ENCODE peak calls at places on chromosomes 11 and 22, in seven cellular contexts. One of them, this sample, is unnamed.

GRCh38 chr22:50529416-50530279 is at the start of gene TYMP:
- DNase-seq in IMR-90: no peak
- DNase-seq in fibroblast of lung: no peak
- DNase-seq in epithelial cell of esophagus: peak
- DNase-seq in right lobe of liver: peak
- DNase-seq in AG09309: no peak
- DNase-seq in foreskin fibroblast: peak
- DNase-seq in this sample: no peak

GRCh38 chr22:27718186-27719032 is 83.1 kb downstream of the MN1 start:
- DNase-seq in AG09309: peak
- DNase-seq in foreskin fibroblast: peak
- DNase-seq in right lobe of liver: no peak
- DNase-seq in epithelial cell of esophagus: peak
- DNase-seq in IMR-90: peak
- DNase-seq in fibroblast of lung: peak
- DNase-seq in this sample: peak

GRCh38 chr11:71080239-71081097 is 171.9 kb downstream of the SHANK2 start:
- DNase-seq in epithelial cell of esophagus: peak
- DNase-seq in AG09309: peak
- DNase-seq in IMR-90: peak
- DNase-seq in fibroblast of lung: peak
- DNase-seq in right lobe of liver: peak
- DNase-seq in foreskin fibroblast: peak
- DNase-seq in this sample: peak

GRCh38 chr11:130611791-130612251 is 163.4 kb downstream of the ADAMTS15 start:
- DNase-seq in foreskin fibroblast: peak
- DNase-seq in IMR-90: peak
- DNase-seq in right lobe of liver: no peak
- DNase-seq in AG09309: no peak
- DNase-seq in fibroblast of lung: peak
- DNase-seq in epithelial cell of esophagus: peak
- DNase-seq in this sample: peak

GRCh38 chr11:22634897-22635629 is 9.4 kb upstream of the FANCF start:
- DNase-seq in fibroblast of lung: peak
- DNase-seq in foreskin fibroblast: peak
- DNase-seq in epithelial cell of esophagus: peak
- DNase-seq in right lobe of liver: peak
- DNase-seq in AG09309: no peak
- DNase-seq in IMR-90: peak
- DNase-seq in this sample: peak

GRCh38 chr11:95231881-95232605 is 1.0 kb upstream of the SESN3 start:
- DNase-seq in IMR-90: no peak
- DNase-seq in AG09309: no peak
- DNase-seq in right lobe of liver: peak
- DNase-seq in epithelial cell of esophagus: peak
- DNase-seq in fibroblast of lung: peak
- DNase-seq in foreskin fibroblast: peak
- DNase-seq in this sample: peak

GRCh38 chr11:116698080-116698479 is 74.7 kb downstream of the BUD13 start:
- DNase-seq in right lobe of liver: no peak
- DNase-seq in fibroblast of lung: no peak
- DNase-seq in IMR-90: no peak
- DNase-seq in epithelial cell of esophagus: no peak
- DNase-seq in AG09309: no peak
- DNase-seq in foreskin fibroblast: no peak
- DNase-seq in this sample: no peak

GRCh38 chr11:112520293-112520692 is 259.6 kb upstream of the PLET1 start:
- DNase-seq in foreskin fibroblast: no peak
- DNase-seq in AG09309: no peak
- DNase-seq in right lobe of liver: no peak
- DNase-seq in epithelial cell of esophagus: no peak
- DNase-seq in fibroblast of lung: no peak
- DNase-seq in IMR-90: no peak
- DNase-seq in this sample: no peak

GRCh38 chr11:122045181-122045586 is 70.8 kb downstream of the BLID start:
- DNase-seq in fibroblast of lung: peak
- DNase-seq in epithelial cell of esophagus: peak
- DNase-seq in right lobe of liver: no peak
- DNase-seq in IMR-90: peak
- DNase-seq in AG09309: peak
- DNase-seq in foreskin fibroblast: peak
- DNase-seq in this sample: peak

GRCh38 chr11:134532176-134532920 is 120.3 kb upstream of the B3GAT1 start:
- DNase-seq in fibroblast of lung: no peak
- DNase-seq in right lobe of liver: peak
- DNase-seq in foreskin fibroblast: no peak
- DNase-seq in IMR-90: no peak
- DNase-seq in epithelial cell of esophagus: no peak
- DNase-seq in AG09309: no peak
- DNase-seq in this sample: no peak

GRCh38 chr11:8839957-8840945 is 70.7 kb upstream of the AKIP1 start:
- DNase-seq in epithelial cell of esophagus: peak
- DNase-seq in fibroblast of lung: peak
- DNase-seq in IMR-90: peak
- DNase-seq in AG09309: no peak
- DNase-seq in foreskin fibroblast: no peak
- DNase-seq in right lobe of liver: no peak
- DNase-seq in this sample: peak

GRCh38 chr11:13169709-13170108 is 107.9 kb upstream of the BMAL1 start:
- DNase-seq in IMR-90: peak
- DNase-seq in fibroblast of lung: peak
- DNase-seq in epithelial cell of esophagus: peak
- DNase-seq in AG09309: peak
- DNase-seq in right lobe of liver: no peak
- DNase-seq in foreskin fibroblast: peak
- DNase-seq in this sample: peak

GRCh38 chr11:36333897-36334296 is 37.8 kb downstream of the PRR5L start:
- DNase-seq in IMR-90: peak
- DNase-seq in foreskin fibroblast: no peak
- DNase-seq in right lobe of liver: no peak
- DNase-seq in AG09309: no peak
- DNase-seq in fibroblast of lung: peak
- DNase-seq in epithelial cell of esophagus: peak
- DNase-seq in this sample: peak

GRCh38 chr11:581752-582151 is 5.5 kb downstream of the PHRF1 start:
- DNase-seq in epithelial cell of esophagus: no peak
- DNase-seq in foreskin fibroblast: no peak
- DNase-seq in AG09309: no peak
- DNase-seq in fibroblast of lung: no peak
- DNase-seq in IMR-90: no peak
- DNase-seq in right lobe of liver: no peak
- DNase-seq in this sample: no peak

GRCh38 chr11:14308114-14308896 is 50.7 kb downstream of the RRAS2 start:
- DNase-seq in epithelial cell of esophagus: peak
- DNase-seq in AG09309: no peak
- DNase-seq in right lobe of liver: no peak
- DNase-seq in foreskin fibroblast: peak
- DNase-seq in IMR-90: peak
- DNase-seq in fibroblast of lung: peak
- DNase-seq in this sample: peak

GRCh38 chr11:130513132-130513531 is 64.7 kb downstream of the ADAMTS15 start:
- DNase-seq in IMR-90: no peak
- DNase-seq in epithelial cell of esophagus: no peak
- DNase-seq in fibroblast of lung: peak
- DNase-seq in foreskin fibroblast: peak
- DNase-seq in AG09309: no peak
- DNase-seq in right lobe of liver: no peak
- DNase-seq in this sample: no peak

GRCh38 chr11:106733518-106734162 is 284.6 kb downstream of the GUCY1A2 start:
- DNase-seq in IMR-90: no peak
- DNase-seq in epithelial cell of esophagus: no peak
- DNase-seq in AG09309: no peak
- DNase-seq in fibroblast of lung: no peak
- DNase-seq in foreskin fibroblast: no peak
- DNase-seq in right lobe of liver: no peak
- DNase-seq in this sample: peak

GRCh38 chr11:81644239-81644840 is 1089.3 kb downstream of the FAM181B start:
- DNase-seq in epithelial cell of esophagus: peak
- DNase-seq in fibroblast of lung: peak
- DNase-seq in right lobe of liver: no peak
- DNase-seq in foreskin fibroblast: no peak
- DNase-seq in AG09309: peak
- DNase-seq in IMR-90: peak
- DNase-seq in this sample: peak

GRCh38 chr11:95563173-95563572 is 226.4 kb downstream of the FAM76B start:
- DNase-seq in right lobe of liver: no peak
- DNase-seq in fibroblast of lung: no peak
- DNase-seq in AG09309: no peak
- DNase-seq in foreskin fibroblast: no peak
- DNase-seq in IMR-90: peak
- DNase-seq in epithelial cell of esophagus: peak
- DNase-seq in this sample: no peak

GRCh38 chr11:6705905-6706535 is 22.9 kb upstream of the MRPL17 start:
- DNase-seq in AG09309: no peak
- DNase-seq in right lobe of liver: no peak
- DNase-seq in fibroblast of lung: peak
- DNase-seq in epithelial cell of esophagus: peak
- DNase-seq in foreskin fibroblast: peak
- DNase-seq in IMR-90: peak
- DNase-seq in this sample: peak

GRCh38 chr11:12783765-12784164 is 109.5 kb downstream of the TEAD1 start:
- DNase-seq in AG09309: no peak
- DNase-seq in fibroblast of lung: no peak
- DNase-seq in foreskin fibroblast: no peak
- DNase-seq in epithelial cell of esophagus: no peak
- DNase-seq in IMR-90: no peak
- DNase-seq in right lobe of liver: no peak
- DNase-seq in this sample: no peak

GRCh38 chr11:133134561-133135173 is 397.6 kb downstream of the OPCML start:
- DNase-seq in foreskin fibroblast: no peak
- DNase-seq in right lobe of liver: peak
- DNase-seq in epithelial cell of esophagus: peak
- DNase-seq in AG09309: no peak
- DNase-seq in IMR-90: peak
- DNase-seq in fibroblast of lung: peak
- DNase-seq in this sample: peak

GRCh38 chr11:91756829-91757480 is 467.7 kb upstream of the FAT3 start:
- DNase-seq in IMR-90: no peak
- DNase-seq in AG09309: no peak
- DNase-seq in right lobe of liver: no peak
- DNase-seq in epithelial cell of esophagus: no peak
- DNase-seq in foreskin fibroblast: no peak
- DNase-seq in fibroblast of lung: no peak
- DNase-seq in this sample: no peak
- H3K4me3 ChIP-seq in IMR-90: no peak
- H3K4me3 ChIP-seq in AG09309: no peak
- H3K4me3 ChIP-seq in right lobe of liver: no peak
- H3K4me3 ChIP-seq in epithelial cell of esophagus: no peak
- H3K4me3 ChIP-seq in foreskin fibroblast: no peak
- H3K4me3 ChIP-seq in fibroblast of lung: no peak
- H3K4me3 ChIP-seq in this sample: no peak

GRCh38 chr22:37893583-37893983 is 12.5 kb upstream of the MICALL1 start:
- DNase-seq in right lobe of liver: no peak
- DNase-seq in fibroblast of lung: no peak
- DNase-seq in AG09309: no peak
- DNase-seq in foreskin fibroblast: no peak
- DNase-seq in IMR-90: no peak
- DNase-seq in epithelial cell of esophagus: no peak
- DNase-seq in this sample: no peak
- TF ChIP-seq CTCF in right lobe of liver: no peak
- TF ChIP-seq CTCF in fibroblast of lung: no peak
- TF ChIP-seq CTCF in AG09309: no peak
- TF ChIP-seq CTCF in foreskin fibroblast: no peak
- TF ChIP-seq CTCF in IMR-90: no peak
- TF ChIP-seq CTCF in epithelial cell of esophagus: no peak
- TF ChIP-seq CTCF in this sample: no peak

DNA sequence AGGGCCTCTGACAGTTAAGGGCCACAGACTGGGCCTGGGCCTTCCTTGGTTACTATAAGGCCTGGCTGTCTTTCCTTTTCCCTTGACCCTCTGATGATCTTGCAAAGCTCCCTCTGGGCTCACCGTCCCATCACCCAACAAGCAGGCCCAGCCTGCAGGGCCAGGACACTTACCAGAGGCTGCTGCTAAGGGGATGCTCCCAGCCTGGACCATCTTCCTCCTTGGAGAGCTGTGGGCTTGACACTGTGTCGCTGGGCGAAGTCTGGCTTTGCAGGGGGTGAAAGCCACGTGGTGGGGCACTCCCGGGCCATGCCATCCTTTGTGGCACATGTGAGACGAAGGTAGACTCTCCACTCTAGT is 3.9 kb downstream of the C11orf24 start:
- DNase-seq in AG09309: no peak
- DNase-seq in fibroblast of lung: no peak
- DNase-seq in foreskin fibroblast: no peak
- DNase-seq in IMR-90: no peak
- DNase-seq in right lobe of liver: no peak
- DNase-seq in epithelial cell of esophagus: no peak
- DNase-seq in this sample: no peak
- H3K4me3 ChIP-seq in AG09309: no peak
- H3K4me3 ChIP-seq in fibroblast of lung: no peak
- H3K4me3 ChIP-seq in foreskin fibroblast: no peak
- H3K4me3 ChIP-seq in IMR-90: no peak
- H3K4me3 ChIP-seq in right lobe of liver: no peak
- H3K4me3 ChIP-seq in epithelial cell of esophagus: no peak
- H3K4me3 ChIP-seq in this sample: no peak

GRCh38 chr22:26501996-26502395 is 10.3 kb downstream of the TFIP11 start:
- DNase-seq in epithelial cell of esophagus: no peak
- DNase-seq in IMR-90: no peak
- DNase-seq in fibroblast of lung: no peak
- DNase-seq in right lobe of liver: no peak
- DNase-seq in AG09309: no peak
- DNase-seq in foreskin fibroblast: no peak
- DNase-seq in this sample: no peak

GRCh38 chr22:26503758-26504157 is 8.5 kb downstream of the TFIP11 start:
- DNase-seq in foreskin fibroblast: no peak
- DNase-seq in fibroblast of lung: no peak
- DNase-seq in epithelial cell of esophagus: no peak
- DNase-seq in IMR-90: no peak
- DNase-seq in right lobe of liver: no peak
- DNase-seq in AG09309: no peak
- DNase-seq in this sample: no peak

GRCh38 chr22:26508148-26508547 is 4.1 kb downstream of the TFIP11 start:
- DNase-seq in epithelial cell of esophagus: no peak
- DNase-seq in foreskin fibroblast: no peak
- DNase-seq in right lobe of liver: no peak
- DNase-seq in AG09309: no peak
- DNase-seq in fibroblast of lung: no peak
- DNase-seq in IMR-90: no peak
- DNase-seq in this sample: no peak

GRCh38 chr22:26499188-26499703 is 13.0 kb downstream of the TFIP11 start:
- DNase-seq in fibroblast of lung: no peak
- DNase-seq in epithelial cell of esophagus: no peak
- DNase-seq in IMR-90: no peak
- DNase-seq in foreskin fibroblast: no peak
- DNase-seq in right lobe of liver: no peak
- DNase-seq in AG09309: no peak
- DNase-seq in this sample: no peak

GRCh38 chr22:26502688-26503561 is 9.3 kb downstream of the TFIP11 start:
- DNase-seq in fibroblast of lung: peak
- DNase-seq in right lobe of liver: peak
- DNase-seq in epithelial cell of esophagus: peak
- DNase-seq in IMR-90: peak
- DNase-seq in foreskin fibroblast: no peak
- DNase-seq in AG09309: no peak
- DNase-seq in this sample: peak
- TF ChIP-seq CTCF in fibroblast of lung: peak
- TF ChIP-seq CTCF in right lobe of liver: peak
- TF ChIP-seq CTCF in epithelial cell of esophagus: peak
- TF ChIP-seq CTCF in IMR-90: peak
- TF ChIP-seq CTCF in foreskin fibroblast: peak
- TF ChIP-seq CTCF in AG09309: peak
- TF ChIP-seq CTCF in this sample: peak

GRCh38 chr11:68115285-68115684 is 5.9 kb downstream of the CHKA start:
- DNase-seq in AG09309: no peak
- DNase-seq in right lobe of liver: no peak
- DNase-seq in fibroblast of lung: no peak
- DNase-seq in IMR-90: no peak
- DNase-seq in epithelial cell of esophagus: no peak
- DNase-seq in foreskin fibroblast: no peak
- DNase-seq in this sample: no peak
- H3K4me3 ChIP-seq in AG09309: no peak
- H3K4me3 ChIP-seq in right lobe of liver: no peak
- H3K4me3 ChIP-seq in fibroblast of lung: no peak
- H3K4me3 ChIP-seq in IMR-90: no peak
- H3K4me3 ChIP-seq in epithelial cell of esophagus: no peak
- H3K4me3 ChIP-seq in foreskin fibroblast: no peak
- H3K4me3 ChIP-seq in this sample: no peak